ENCODE peak calls at places on chromosomes 16 and 17, in eight cellular contexts. P, M, W, I, Z, L, U and A are unnamed samples. For H3K27me3, the result is how much of the 10 kb centered on the place peaks cover.

GRCh38 chr17:79952265-79952877 is 83.3 kb downstream of the TBC1D16 start:
- DNase-seq in U (no peak), W (no peak), P (no peak), Z (no peak), L (peak), I (peak), M (peak), A (no peak)

GRCh38 chr16:85028638-85029412 is 1.2 kb downstream of the KIAA0513 start:
- DNase-seq in U (no peak), M (peak), Z (peak), I (no peak), P (peak), W (peak), L (no peak), A (no peak)

GRCh38 chr17:74738051-74738996 is 1.3 kb downstream of the RAB37 start:
- DNase-seq in U (no peak), Z (no peak), M (peak), P (no peak), I (no peak), W (peak), L (no peak), A (no peak)

GRCh38 chr17:70276931-70277330 is 107.6 kb downstream of the KCNJ2 start:
- DNase-seq in P (no peak), Z (no peak), I (no peak), M (no peak), L (no peak), W (no peak), U (no peak), A (no peak)

GRCh38 chr17:28711723-28712036 is at the start of gene PROCA1:
- DNase-seq in U (no peak), L (no peak), P (no peak), I (no peak), W (no peak), Z (no peak), M (no peak), A (no peak)

GRCh38 chr16:23145608-23146007 is 3.6 kb downstream of the USP31 start:
- DNase-seq in P (no peak), I (no peak), W (no peak), U (no peak), M (no peak), Z (peak), L (no peak), A (no peak)

GRCh38 chr16:14369734-14370598 is 260.1 kb downstream of the PARN start:
- DNase-seq in L (no peak), Z (peak), W (no peak), U (no peak), M (peak), I (no peak), P (peak), A (no peak)

GRCh38 chr16:66287416-66287815 is 79.1 kb upstream of the CDH5 start:
- DNase-seq in U (no peak), L (no peak), W (no peak), I (no peak), Z (no peak), M (no peak), P (no peak), A (no peak)

GRCh38 chr17:32558997-32559650 is 72.3 kb downstream of the CDK5R1 start:
- DNase-seq in P (no peak), W (peak), U (no peak), L (peak), I (no peak), M (no peak), Z (no peak), A (no peak)

GRCh38 chr17:3906881-3907280 is 9.4 kb downstream of the P2RX1 start:
- DNase-seq in U (no peak), W (no peak), I (no peak), L (no peak), Z (no peak), M (no peak), P (no peak), A (no peak)

GRCh38 chr17:3910420-3911270 is 5.6 kb downstream of the P2RX1 start:
- DNase-seq in P (no peak), Z (no peak), L (no peak), U (no peak), M (no peak), I (no peak), W (no peak), A (no peak)

GRCh38 chr17:3905017-3905486 is 11.2 kb downstream of the P2RX1 start:
- DNase-seq in U (no peak), I (no peak), P (no peak), L (no peak), W (no peak), M (no peak), Z (no peak), A (no peak)

GRCh38 chr17:3909257-3909656 is 7.0 kb downstream of the P2RX1 start:
- DNase-seq in P (no peak), W (no peak), L (no peak), M (no peak), U (no peak), Z (no peak), I (no peak), A (no peak)

DNA sequence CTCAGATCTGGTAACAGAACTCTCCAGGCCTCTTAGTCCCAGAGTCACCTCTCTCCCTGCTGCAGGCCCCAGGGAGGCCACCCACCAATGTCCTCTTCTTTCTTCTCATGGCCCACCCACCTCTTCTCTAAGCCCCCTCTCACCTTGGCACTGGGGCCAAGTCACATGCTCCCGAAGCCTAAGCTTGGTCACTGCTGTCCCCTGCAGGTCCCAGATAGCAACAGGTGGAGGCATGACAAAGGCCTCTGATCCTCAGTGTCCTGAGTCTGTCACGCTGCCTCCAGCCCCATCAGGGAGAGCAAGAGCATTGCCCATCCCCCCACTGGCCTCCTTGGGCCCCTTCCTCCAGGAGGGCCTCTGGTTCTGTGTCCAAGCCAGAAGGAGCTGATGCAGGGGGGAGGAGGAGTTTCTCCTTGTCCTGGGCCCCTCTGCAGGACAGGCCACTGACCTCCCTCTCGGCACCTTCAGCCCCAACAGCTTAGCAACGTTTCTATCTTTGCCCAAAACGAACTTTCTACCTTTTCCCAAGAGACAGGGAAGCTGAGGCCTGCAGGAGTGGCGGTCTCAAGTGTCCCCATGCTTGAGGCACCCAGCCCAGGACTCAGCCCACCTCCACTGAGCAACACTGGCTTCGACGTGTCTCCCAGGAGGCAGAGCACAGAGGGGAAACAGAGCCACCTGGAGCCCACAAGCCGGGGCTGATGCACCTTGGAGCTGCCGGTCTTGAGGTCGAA is 8.6 kb downstream of the P2RX1 start:
- DNase-seq in L (no peak), M (no peak), P (no peak), W (no peak), I (no peak), U (no peak), Z (no peak), A (no peak)
- TF ChIP-seq CTCF in L (peak), M (peak), P (no peak), W (peak), I (no peak), U (peak), Z (no peak), A (no peak)

DNA sequence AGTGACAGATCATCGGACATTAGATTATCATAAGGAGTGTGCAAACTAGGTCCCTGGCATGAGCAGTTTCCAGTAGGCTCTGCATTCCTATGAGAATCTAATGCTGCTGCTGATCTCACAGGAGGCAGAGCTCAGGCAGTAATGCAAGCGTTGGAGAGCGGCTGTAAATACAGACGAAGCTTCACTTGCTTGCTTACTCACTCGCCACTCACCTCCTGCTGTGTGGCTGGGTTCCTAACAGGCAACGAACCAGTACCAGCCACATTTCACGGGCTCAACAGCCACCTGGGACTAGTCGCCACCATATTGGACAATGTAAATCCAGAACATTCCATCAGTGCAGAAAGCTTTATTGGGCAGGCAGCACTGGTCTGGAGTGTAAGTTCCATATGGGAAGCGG is 7.7 kb downstream of the JPH3 start:
- DNase-seq in W (no peak), Z (no peak), P (no peak), L (no peak), M (no peak), U (no peak), I (no peak), A (no peak)
- H3K27me3 ChIP-seq in W (under half), Z (under half), P (under half), L (under half), M (under half), U (under half), I (under half), A (under half)

GRCh38 chr17:17840751-17841591 is 4.2 kb upstream of the SREBF1 start:
- DNase-seq in P (no peak), Z (no peak), M (no peak), I (no peak), L (no peak), U (no peak), W (no peak), A (peak)
- H3K4me3 ChIP-seq in P (peak), Z (peak), M (peak), I (peak), L (no peak), U (peak), W (no peak), A (peak)

GRCh38 chr17:2030779-2031163 is 818 bp downstream of the DPH1 start:
- DNase-seq in W (no peak), L (no peak), M (peak), I (no peak), P (no peak), Z (no peak), U (peak), A (no peak)
- TF ChIP-seq CTCF in W (peak), L (peak), M (peak), I (no peak), P (peak), Z (no peak), U (peak), A (no peak)

GRCh38 chr17:38564254-38564605 is 41.5 kb downstream of the SRCIN1 start:
- DNase-seq in L (no peak), W (no peak), M (no peak), I (no peak), P (peak), Z (no peak), U (no peak), A (no peak)
- H3K27me3 ChIP-seq in L (under half), W (half or more), M (half or more), I (under half), P (under half), Z (under half), U (under half), A (under half)

DNA sequence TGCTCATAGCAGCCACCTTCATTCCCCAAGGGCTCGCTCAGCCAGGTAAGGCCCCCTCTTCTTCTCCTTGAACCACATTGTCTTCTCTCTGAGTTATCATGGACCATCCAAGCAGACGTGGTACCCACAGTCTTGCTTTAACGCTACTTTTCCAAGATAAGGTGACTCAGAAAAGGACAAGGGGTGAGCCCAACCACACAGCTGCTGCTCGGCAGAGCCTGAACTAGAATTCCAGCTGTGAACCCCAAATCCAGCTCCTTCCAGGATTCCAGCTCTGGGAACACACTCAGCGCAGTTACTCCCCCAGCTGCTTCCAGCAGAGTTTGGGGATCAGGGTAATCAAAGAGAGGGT is 272 bp downstream of the CCL2 start:
- DNase-seq in U (no peak), I (no peak), Z (no peak), M (no peak), L (no peak), P (no peak), W (no peak), A (no peak)
- H3K4me3 ChIP-seq in U (no peak), I (peak), Z (peak), M (peak), L (peak), P (no peak), W (peak), A (peak)

DNA sequence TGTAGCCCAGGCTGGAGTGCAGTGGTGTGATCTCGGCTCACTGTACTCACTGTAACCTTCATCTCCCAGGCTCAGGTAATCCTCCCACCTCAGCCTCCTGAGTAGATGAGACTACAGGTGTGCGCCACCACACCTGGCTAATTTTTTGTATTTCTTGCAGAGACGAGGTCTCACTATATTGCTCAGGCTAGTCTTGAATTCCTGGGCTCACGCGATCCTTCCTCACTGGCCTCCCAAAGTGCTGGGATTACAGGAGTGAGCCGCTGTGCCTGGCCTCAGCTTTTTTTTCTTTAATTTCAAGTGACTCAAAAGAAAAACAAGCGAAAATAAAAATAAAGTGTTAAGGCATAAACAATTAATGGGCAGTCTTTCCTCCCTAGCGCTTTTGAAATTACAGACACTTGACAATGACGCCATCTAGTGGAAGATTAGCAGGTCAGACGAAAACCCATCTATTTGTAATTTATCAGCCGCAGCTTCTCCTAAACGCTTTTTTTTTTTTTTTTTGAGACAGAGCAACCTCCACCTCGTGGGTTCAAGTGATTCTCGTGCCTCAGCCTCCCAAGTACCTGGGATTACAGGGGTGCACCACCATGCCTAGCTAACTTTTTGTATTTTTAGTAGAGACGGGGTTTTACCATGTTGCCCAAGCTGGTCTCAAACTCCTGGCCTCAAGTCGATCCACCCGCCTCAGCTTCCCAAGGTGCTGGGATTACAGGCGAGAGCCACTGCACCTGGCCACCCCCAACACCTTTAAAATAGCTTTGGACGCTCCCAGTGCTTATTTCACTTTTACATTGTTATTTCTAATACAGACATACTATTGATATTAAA is 28.1 kb upstream of the PECAM1 start:
- DNase-seq in P (peak), L (peak), Z (no peak), U (peak), I (no peak), M (no peak), W (peak), A (no peak)
- TF ChIP-seq CTCF in P (peak), L (peak), Z (peak), U (peak), I (peak), M (peak), W (peak), A (peak)

DNA sequence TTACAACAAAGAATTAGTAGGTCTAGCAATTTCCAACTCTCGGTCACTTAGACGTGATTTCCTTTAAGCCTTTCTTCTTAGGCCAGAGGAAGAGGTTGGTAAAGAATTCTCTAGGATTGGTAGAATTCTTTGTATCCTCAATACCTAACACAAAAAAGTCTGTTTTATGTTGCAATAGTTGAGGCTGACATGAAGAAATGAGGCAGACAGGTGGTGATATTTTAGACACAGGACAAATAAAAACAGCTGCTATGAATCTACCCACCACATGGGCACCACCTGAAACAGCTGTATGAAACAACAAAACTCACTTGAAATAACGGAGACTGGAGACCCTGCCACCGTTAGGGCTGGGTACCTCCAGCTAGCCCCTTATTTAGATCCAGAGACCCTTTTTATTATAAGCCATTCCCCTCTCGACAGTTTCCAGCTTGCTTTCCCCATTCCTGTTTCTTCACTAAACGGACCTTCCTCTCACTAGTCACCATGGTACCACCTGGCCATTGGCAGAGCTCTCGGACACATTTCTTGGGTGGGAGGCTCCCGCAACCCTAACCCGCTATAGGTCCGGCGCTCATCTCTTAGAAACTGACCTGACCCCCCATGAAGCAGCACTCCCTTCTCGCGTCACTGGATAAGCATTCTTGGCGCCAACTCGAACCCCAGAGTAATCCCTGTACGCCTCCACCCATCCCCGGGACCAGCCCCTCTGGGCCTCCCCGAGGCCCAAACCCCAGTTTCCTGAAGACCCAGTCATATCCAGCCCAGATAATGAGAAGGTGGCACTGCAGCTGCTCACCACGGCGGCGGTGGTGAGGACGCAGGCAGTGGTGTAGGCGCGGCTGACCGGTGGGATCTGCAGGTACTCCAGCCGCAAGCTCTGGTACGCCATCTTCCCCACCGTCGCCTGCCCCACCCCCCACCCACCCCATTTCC is at the start of gene DERL2:
- DNase-seq in W (peak), L (no peak), Z (no peak), I (no peak), U (no peak), P (peak), M (no peak), A (no peak)
- H3K27me3 ChIP-seq in W (under half), L (under half), Z (under half), I (under half), U (under half), P (under half), M (under half), A (under half)

GRCh38 chr17:46783031-46783593 is 35.4 kb downstream of the WNT3 start:
- DNase-seq in I (no peak), U (no peak), L (no peak), Z (no peak), W (no peak), M (no peak), P (no peak), A (no peak)
- H3K4me3 ChIP-seq in I (no peak), U (no peak), L (no peak), Z (no peak), W (no peak), M (no peak), P (no peak), A (no peak)